ENCODE peak calls at places on chromosomes 7 and 10, in ten cellular contexts. E, G, F, W, M, S, Y, K, R and C are unnamed samples. For H3K27me3, the result is how much of the 10 kb centered on the place peaks cover.

GRCh38 chr7:158309844-158310763 is 277.5 kb downstream of the PTPRN2 start:
- DNase-seq in E (no peak), G (no peak), F (no peak), W (no peak), M (no peak), S (no peak), Y (no peak), K (no peak), R (no peak), C (no peak)

GRCh38 chr7:81256991-81257390 is 338.1 kb upstream of the SEMA3C start:
- DNase-seq in E (no peak), G (no peak), F (peak), W (no peak), M (no peak), S (no peak), Y (peak), K (peak), R (peak), C (no peak)

GRCh38 chr10:122192142-122192541 is 79.0 kb upstream of the BTBD16 start:
- DNase-seq in E (no peak), G (no peak), F (peak), W (no peak), M (peak), S (no peak), Y (no peak), K (no peak), R (no peak), C (no peak)

GRCh38 chr7:80916770-80917681 is 1.8 kb downstream of the SEMA3C start:
- DNase-seq in E (no peak), G (peak), F (no peak), W (no peak), M (no peak), S (no peak), Y (no peak), K (peak), R (no peak), C (no peak)

GRCh38 chr10:31745612-31746376 is 182.8 kb downstream of the ARHGAP12 start:
- DNase-seq in E (peak), G (peak), F (no peak), W (no peak), M (no peak), S (no peak), Y (no peak), K (peak), R (no peak), C (peak)

GRCh38 chr7:26091933-26092332 is 60.1 kb upstream of the NFE2L3 start:
- DNase-seq in E (no peak), G (peak), F (peak), W (no peak), M (no peak), S (no peak), Y (no peak), K (peak), R (peak), C (no peak)

GRCh38 chr10:82628373-82628772 is 753.4 kb downstream of the NRG3 start:
- DNase-seq in E (no peak), G (no peak), F (peak), W (no peak), M (no peak), S (no peak), Y (no peak), K (no peak), R (peak), C (no peak)

GRCh38 chr10:93758911-93759410 is 1.2 kb downstream of the LGI1 start:
- DNase-seq in E (no peak), G (no peak), F (no peak), W (no peak), M (no peak), S (no peak), Y (no peak), K (no peak), R (no peak), C (no peak)

GRCh38 chr10:126903646-126904360 is 1.4 kb upstream of the DOCK1 start:
- DNase-seq in E (no peak), G (peak), F (no peak), W (no peak), M (no peak), S (no peak), Y (no peak), K (no peak), R (no peak), C (no peak)
- H3K4me3 ChIP-seq in E (no peak), G (peak), F (peak), W (no peak), M (no peak), S (no peak), Y (peak), K (no peak), R (no peak), C (no peak)

DNA sequence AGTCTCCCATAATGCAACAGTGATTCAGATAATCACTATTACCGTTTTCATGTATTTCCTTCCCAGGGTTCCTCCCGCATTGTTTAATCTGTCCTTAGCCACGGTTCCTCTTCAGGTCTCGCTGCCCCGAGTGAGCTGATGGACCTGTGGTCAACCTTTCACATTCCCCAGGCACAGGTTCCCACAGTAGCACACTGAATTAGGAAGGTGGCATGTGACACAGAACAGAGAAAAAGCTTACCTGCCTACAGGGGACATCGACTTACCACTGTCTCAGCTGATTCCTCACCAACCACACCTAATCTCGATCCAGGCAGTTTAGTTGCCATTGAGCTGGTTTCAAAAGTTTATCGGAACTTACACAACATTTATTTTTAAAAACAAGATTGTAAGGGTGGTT is 72.2 kb downstream of the MTURN start:
- DNase-seq in E (no peak), G (peak), F (no peak), W (no peak), M (no peak), S (no peak), Y (no peak), K (no peak), R (no peak), C (no peak)
- TF ChIP-seq CTCF in E (no peak), G (no peak), F (no peak), W (no peak), M (no peak), S (no peak), Y (no peak), K (no peak), R (no peak), C (no peak)

DNA sequence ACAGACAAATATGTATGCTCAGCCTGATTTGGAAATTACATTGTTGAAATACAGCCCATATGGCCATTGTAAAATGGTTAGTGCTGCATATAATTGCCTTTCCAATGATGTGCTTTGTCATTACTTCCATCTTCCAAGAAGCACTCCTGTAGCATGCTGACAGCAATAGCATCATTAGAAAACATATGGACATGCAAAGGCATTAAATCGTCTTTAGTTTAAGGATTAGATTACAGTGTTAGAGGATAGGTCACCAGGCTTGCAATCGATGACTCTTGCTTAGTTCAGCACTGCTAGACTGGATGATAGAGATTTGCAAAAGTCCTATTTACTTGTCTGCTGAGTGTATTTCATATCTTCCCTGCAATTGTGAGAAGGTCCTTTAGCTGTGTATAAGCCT is 17.4 kb downstream of the AUTS2 start:
- DNase-seq in E (no peak), G (no peak), F (no peak), W (no peak), M (no peak), S (no peak), Y (no peak), K (no peak), R (no peak), C (no peak)
- H3K27me3 ChIP-seq in E (under half), G (under half), F (half or more), W (under half), M (under half), S (under half), Y (under half), K (under half), R (under half), C (under half)

DNA sequence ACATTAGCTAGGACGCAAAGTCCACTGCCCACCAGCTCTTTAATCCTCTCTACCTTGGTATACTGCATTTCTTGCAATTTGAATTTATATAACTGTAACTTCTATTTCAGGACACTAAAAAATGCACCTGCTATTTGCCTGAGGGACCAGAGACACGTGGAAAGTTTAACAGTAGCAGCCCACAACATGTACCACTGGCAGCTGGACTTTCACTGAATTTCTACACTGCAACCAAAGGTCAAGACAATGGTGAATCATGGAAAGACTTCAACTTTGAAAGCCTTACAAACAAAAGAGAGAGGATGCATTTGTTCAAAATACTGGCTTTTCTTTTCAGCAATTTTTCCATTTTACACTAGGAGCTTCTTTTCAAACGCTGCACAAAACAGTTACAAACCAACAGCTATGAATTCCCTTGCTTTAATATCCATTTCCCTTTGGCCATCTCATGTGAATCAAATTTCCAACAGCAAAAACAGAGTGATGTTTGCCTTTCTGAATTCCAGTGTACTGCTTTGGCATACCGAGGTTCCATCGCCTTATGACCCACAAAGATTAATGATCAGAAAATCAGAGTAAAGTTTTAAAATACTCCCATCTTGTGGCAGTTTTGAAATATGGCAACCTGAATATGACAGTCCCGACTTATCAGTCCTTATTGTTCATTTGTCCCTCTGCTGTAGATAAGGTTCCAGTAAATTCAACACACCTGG is 29.9 kb upstream of the HNRNPH3 start:
- DNase-seq in E (peak), G (peak), F (peak), W (no peak), M (no peak), S (no peak), Y (no peak), K (peak), R (peak), C (peak)
- H3K4me3 ChIP-seq in E (no peak), G (no peak), F (no peak), W (no peak), M (no peak), S (no peak), Y (no peak), K (no peak), R (no peak), C (no peak)

GRCh38 chr10:101287922-101288638 is 58.8 kb upstream of the LBX1 start:
- DNase-seq in E (no peak), G (peak), F (peak), W (no peak), M (no peak), S (no peak), Y (no peak), K (peak), R (peak), C (no peak)
- TF ChIP-seq CTCF in E (peak), G (peak), F (peak), W (no peak), M (no peak), S (peak), Y (no peak), K (peak), R (no peak), C (peak)

DNA sequence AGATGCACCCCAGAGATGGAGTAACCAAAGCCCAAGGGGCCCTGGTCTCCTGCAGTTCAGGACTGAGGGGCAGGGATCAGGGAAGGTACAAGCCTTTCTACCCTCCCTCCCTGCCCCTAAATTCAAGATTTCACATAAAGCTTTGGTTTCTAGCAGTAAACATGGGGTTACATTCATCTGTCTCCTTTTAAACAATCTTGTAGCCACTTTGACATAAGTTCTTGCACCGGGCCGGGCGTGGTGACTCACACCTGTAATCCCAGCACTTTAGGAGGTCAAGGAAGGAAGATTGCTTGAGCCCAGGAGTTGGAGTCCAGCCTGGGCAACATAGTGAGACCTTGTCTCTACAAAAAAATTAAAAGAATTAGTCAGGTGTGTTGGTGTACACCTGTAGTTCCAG is 4.0 kb upstream of the ACTR3C start:
- DNase-seq in E (no peak), G (no peak), F (no peak), W (no peak), M (no peak), S (no peak), Y (no peak), K (no peak), R (no peak), C (no peak)
- H3K27me3 ChIP-seq in E (under half), G (under half), F (under half), W (under half), M (under half), S (under half), Y (under half), K (under half), R (under half), C (under half)

DNA sequence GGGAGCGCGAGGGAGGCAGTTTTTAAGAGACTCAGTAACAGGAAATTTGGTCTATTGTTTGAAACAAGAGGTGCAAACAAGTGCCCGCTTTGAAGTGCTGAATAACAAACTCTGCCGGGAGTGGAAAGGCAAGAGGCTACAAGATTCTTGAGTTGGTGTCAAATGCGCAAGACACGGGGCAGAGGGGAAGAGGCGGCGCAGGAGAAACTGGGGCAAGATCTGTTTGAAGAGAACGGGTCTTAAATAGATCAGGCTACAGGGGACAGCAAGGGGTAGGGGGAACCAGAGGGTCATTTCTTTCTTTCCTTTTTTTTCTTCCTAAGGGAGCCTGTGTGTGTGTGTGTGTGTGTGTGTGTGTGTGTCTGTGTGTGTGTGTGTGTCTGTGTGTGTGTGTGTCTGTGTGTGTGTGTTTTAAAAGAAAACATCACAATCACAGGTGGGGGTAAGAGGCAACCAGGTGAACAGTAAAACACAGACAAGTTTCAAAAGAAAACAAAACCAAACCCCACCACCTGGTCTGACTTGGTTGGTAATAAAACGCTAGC is 13.3 kb upstream of the CUX1 start:
- DNase-seq in E (no peak), G (no peak), F (peak), W (no peak), M (no peak), S (no peak), Y (no peak), K (no peak), R (no peak), C (no peak)
- H3K4me3 ChIP-seq in E (no peak), G (no peak), F (peak), W (no peak), M (no peak), S (no peak), Y (no peak), K (no peak), R (no peak), C (no peak)

DNA sequence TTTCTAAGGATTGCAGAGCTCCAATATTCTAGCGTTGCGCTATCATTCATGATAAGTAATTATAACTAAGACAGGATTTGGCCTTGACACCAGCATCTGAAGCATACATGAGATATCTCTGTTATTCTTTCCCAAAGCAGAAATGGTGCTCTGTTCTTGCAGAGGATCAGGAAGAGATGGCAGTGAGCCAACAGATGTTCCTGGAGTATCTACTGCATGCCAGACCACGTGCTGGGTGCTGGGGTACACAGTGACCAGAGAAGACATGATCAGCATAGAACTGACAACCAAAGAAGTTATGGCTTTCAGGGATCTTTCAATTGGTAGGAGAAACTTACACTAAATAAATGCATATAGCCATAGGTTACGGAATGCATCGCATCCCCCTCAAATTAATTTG is 63.7 kb upstream of the PLXNA4 start:
- DNase-seq in E (no peak), G (no peak), F (no peak), W (no peak), M (no peak), S (no peak), Y (no peak), K (no peak), R (no peak), C (no peak)
- TF ChIP-seq CTCF in E (no peak), G (no peak), F (no peak), W (no peak), M (no peak), S (no peak), Y (no peak), K (no peak), R (no peak), C (no peak)

GRCh38 chr10:14617850-14618249 is 156.8 kb downstream of the FAM107B start:
- DNase-seq in E (no peak), G (peak), F (no peak), W (no peak), M (no peak), S (no peak), Y (no peak), K (peak), R (no peak), C (no peak)

GRCh38 chr10:14613570-14613918 is 161.2 kb downstream of the FAM107B start:
- DNase-seq in E (no peak), G (no peak), F (no peak), W (no peak), M (no peak), S (no peak), Y (no peak), K (no peak), R (no peak), C (no peak)

GRCh38 chr10:14617125-14617524 is 157.6 kb downstream of the FAM107B start:
- DNase-seq in E (no peak), G (no peak), F (no peak), W (no peak), M (no peak), S (no peak), Y (no peak), K (no peak), R (no peak), C (no peak)

GRCh38 chr10:14618669-14619068 is 156.0 kb downstream of the FAM107B start:
- DNase-seq in E (no peak), G (no peak), F (no peak), W (no peak), M (no peak), S (no peak), Y (no peak), K (no peak), R (no peak), C (no peak)

GRCh38 chr10:14616465-14616864 is 158.2 kb downstream of the FAM107B start:
- DNase-seq in E (no peak), G (no peak), F (peak), W (no peak), M (no peak), S (no peak), Y (no peak), K (no peak), R (no peak), C (no peak)
- H3K27me3 ChIP-seq in E (under half), G (under half), F (under half), W (under half), M (under half), S (under half), Y (under half), K (under half), R (under half), C (under half)